ENCODE peak calls at places on chromosomes 12 and 14, in nine cellular contexts. O, Q, L, I, N, H, M, T and V are unnamed samples. For H3K9me3, the result is how much of the 10 kb centered on the place peaks cover.

GRCh38 chr12:78171082-78171481 is 340.4 kb downstream of the NAV3 start:
- DNase-seq in O (no peak), Q (no peak), L (no peak), I (no peak), N (no peak), H (no peak), M (no peak), T (no peak), V (no peak)

GRCh38 chr14:32709072-32709471 is 229.6 kb upstream of the NPAS3 start:
- DNase-seq in O (no peak), Q (no peak), L (no peak), I (no peak), N (no peak), H (no peak), M (no peak), T (no peak), V (no peak)

GRCh38 chr12:47744005-47744651 is 14.6 kb downstream of the RAPGEF3 start:
- DNase-seq in O (peak), Q (no peak), L (peak), I (no peak), N (no peak), H (no peak), M (peak), T (peak), V (peak)

GRCh38 chr14:77284066-77284855 is 13.3 kb upstream of the NGB start:
- DNase-seq in O (no peak), Q (no peak), L (no peak), I (no peak), N (no peak), H (no peak), M (no peak), T (no peak), V (no peak)

GRCh38 chr14:101196795-101197590 is 293.5 kb upstream of the RTL1 start:
- DNase-seq in O (no peak), Q (no peak), L (peak), I (peak), N (no peak), H (no peak), M (no peak), T (no peak), V (no peak)

GRCh38 chr12:51171884-51172514 is 936 bp downstream of the TFCP2 start:
- DNase-seq in O (peak), Q (no peak), L (peak), I (no peak), N (no peak), H (peak), M (no peak), T (no peak), V (no peak)

GRCh38 chr12:117499759-117500485 is 138.5 kb upstream of the NOS1 start:
- DNase-seq in O (no peak), Q (no peak), L (no peak), I (no peak), N (no peak), H (no peak), M (no peak), T (no peak), V (no peak)

GRCh38 chr12:44603701-44604100 is 272.4 kb downstream of the NELL2 start:
- DNase-seq in O (no peak), Q (peak), L (peak), I (no peak), N (no peak), H (no peak), M (no peak), T (no peak), V (no peak)

GRCh38 chr12:77079631-77080030 is 14.3 kb upstream of the E2F7 start:
- DNase-seq in O (no peak), Q (no peak), L (no peak), I (no peak), N (no peak), H (no peak), M (no peak), T (no peak), V (no peak)

GRCh38 chr12:95789126-95790024 is 1.2 kb downstream of the NTN4 start:
- DNase-seq in O (peak), Q (peak), L (peak), I (peak), N (peak), H (no peak), M (no peak), T (no peak), V (no peak)

GRCh38 chr12:116698131-116698495 is 39.8 kb downstream of the SPRING1 start:
- DNase-seq in O (no peak), Q (no peak), L (no peak), I (no peak), N (no peak), H (no peak), M (no peak), T (no peak), V (no peak)

GRCh38 chr14:104659764-104660523 is 29.5 kb upstream of the INF2 start:
- DNase-seq in O (no peak), Q (no peak), L (no peak), I (no peak), N (no peak), H (peak), M (no peak), T (no peak), V (no peak)

GRCh38 chr12:68853396-68854077 is 45.6 kb downstream of the MDM2 start:
- DNase-seq in O (no peak), Q (no peak), L (no peak), I (no peak), N (no peak), H (no peak), M (no peak), T (no peak), V (no peak)

GRCh38 chr12:121107681-121108080 is 25.0 kb upstream of the P2RX7 start:
- DNase-seq in O (no peak), Q (no peak), L (no peak), I (no peak), N (no peak), H (no peak), M (no peak), T (no peak), V (no peak)

GRCh38 chr14:91406982-91407381 is 10.6 kb downstream of the CCDC88C start:
- DNase-seq in O (peak), Q (no peak), L (no peak), I (no peak), N (no peak), H (no peak), M (no peak), T (no peak), V (no peak)

GRCh38 chr12:13390921-13391320 is 194.4 kb downstream of the EMP1 start:
- DNase-seq in O (no peak), Q (no peak), L (no peak), I (peak), N (no peak), H (no peak), M (no peak), T (no peak), V (no peak)

GRCh38 chr14:76753799-76754198 is 7.5 kb upstream of the VASH1 start:
- DNase-seq in O (no peak), Q (no peak), L (peak), I (no peak), N (no peak), H (no peak), M (no peak), T (no peak), V (no peak)

GRCh38 chr12:107593713-107594381 is 91.8 kb upstream of the PWP1 start:
- DNase-seq in O (no peak), Q (no peak), L (no peak), I (peak), N (no peak), H (no peak), M (no peak), T (no peak), V (no peak)

GRCh38 chr12:86234309-86234708 is 21.9 kb downstream of the MGAT4C start:
- DNase-seq in O (no peak), Q (no peak), L (no peak), I (no peak), N (no peak), H (no peak), M (no peak), T (no peak), V (no peak)

GRCh38 chr12:4030938-4031702 is 157.9 kb upstream of the PARP11 start:
- DNase-seq in O (peak), Q (peak), L (peak), I (no peak), N (peak), H (peak), M (peak), T (peak), V (no peak)

GRCh38 chr14:58243790-58244555 is 670 bp upstream of the PSMA3 start:
- DNase-seq in O (no peak), Q (no peak), L (peak), I (peak), N (no peak), H (peak), M (peak), T (no peak), V (no peak)

GRCh38 chr14:74492413-74493342 is at the start of gene NPC2:
- DNase-seq in O (no peak), Q (no peak), L (no peak), I (no peak), N (no peak), H (no peak), M (peak), T (no peak), V (no peak)

GRCh38 chr12:2562400-2562799 is 232.4 kb upstream of the FKBP4 start:
- DNase-seq in O (no peak), Q (no peak), L (no peak), I (no peak), N (no peak), H (no peak), M (no peak), T (no peak), V (no peak)

GRCh38 chr12:76614364-76614763 is 54.8 kb upstream of the OSBPL8 start:
- DNase-seq in O (no peak), Q (no peak), L (no peak), I (no peak), N (no peak), H (peak), M (no peak), T (no peak), V (no peak)

GRCh38 chr14:55127491-55127951 is 1.5 kb upstream of the LGALS3 start:
- DNase-seq in O (peak), Q (no peak), L (no peak), I (no peak), N (no peak), H (no peak), M (no peak), T (no peak), V (no peak)

GRCh38 chr12:118060301-118061010 is 523 bp downstream of the WSB2 start:
- DNase-seq in O (peak), Q (no peak), L (peak), I (peak), N (peak), H (no peak), M (peak), T (no peak), V (peak)

DNA sequence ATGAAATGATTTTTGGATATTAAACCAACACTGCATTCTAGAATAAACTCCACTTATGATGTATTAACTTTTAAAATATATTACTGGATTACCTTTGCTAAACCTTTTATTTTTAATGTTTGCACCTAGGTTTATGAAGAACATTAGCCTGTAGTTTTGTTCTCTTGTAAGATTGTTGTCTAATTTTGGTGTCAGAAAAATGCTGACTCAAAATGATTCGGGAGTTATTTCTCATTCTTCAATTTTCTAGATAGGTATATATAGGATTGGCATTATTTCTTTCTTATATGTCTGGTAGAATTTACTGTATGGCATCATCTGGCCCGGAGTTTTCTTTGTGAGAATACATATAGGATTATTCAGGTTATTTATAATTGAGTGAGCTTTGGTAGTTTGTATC is 54.6 kb downstream of the MAP4K5 start:
- DNase-seq in O (no peak), Q (no peak), L (no peak), I (no peak), N (no peak), H (no peak), M (no peak), T (no peak), V (no peak)
- H3K9me3 ChIP-seq in O (under half), Q (half or more), L (under half), I (under half), N (under half), H (under half), M (under half), T (under half), V (under half)

DNA sequence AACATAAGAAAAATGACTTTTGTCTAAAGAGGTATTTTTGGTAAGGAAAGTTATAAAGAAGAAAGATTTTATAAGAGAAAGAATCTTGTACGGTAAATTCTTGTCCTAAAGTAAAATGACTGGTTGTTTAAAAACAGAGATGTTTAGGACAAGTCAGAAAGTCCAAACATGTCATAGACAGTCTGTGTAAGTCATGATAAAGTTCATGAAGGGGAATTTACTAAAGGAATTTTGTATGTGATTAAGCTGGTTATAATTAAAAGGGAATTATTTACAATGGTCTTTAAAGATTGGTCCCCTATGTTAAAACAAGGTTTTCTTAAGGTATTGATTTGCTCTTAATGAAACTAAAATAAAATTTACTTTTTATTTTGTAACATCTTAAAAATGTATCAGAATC is 269.4 kb upstream of the CCDC196 start:
- DNase-seq in O (no peak), Q (no peak), L (peak), I (no peak), N (no peak), H (no peak), M (no peak), T (no peak), V (no peak)
- H3K9me3 ChIP-seq in O (under half), Q (under half), L (under half), I (under half), N (under half), H (under half), M (under half), T (under half), V (under half)

DNA sequence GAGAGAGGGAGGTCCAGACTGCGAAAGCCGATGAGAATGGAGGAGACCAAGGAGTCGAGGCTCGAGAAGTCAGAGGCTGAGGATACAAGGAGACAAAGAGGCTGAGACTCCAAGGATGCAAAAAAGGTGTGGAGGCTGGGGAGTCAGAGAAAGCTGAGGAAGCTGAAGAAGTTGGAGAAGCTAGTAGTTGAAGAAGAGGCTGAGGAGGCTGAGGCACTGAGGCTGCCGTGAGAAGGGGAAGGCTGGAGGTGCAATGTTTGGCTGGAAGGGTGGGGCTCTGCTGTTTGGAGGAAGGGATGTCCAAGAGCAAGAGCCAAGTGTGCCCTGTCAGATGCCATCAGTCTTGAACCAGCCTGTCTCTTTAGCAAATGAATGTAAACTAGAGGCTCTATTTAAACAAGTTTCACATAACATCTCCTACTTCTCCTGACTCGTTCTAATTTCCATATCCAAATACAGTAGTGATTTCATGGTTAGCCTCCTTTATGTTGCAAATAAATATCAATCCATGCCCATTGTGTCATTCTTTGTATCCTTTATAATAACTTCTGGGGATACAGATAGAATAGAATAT is 10.8 kb upstream of the SPTSSA start:
- DNase-seq in O (no peak), Q (no peak), L (no peak), I (no peak), N (no peak), H (no peak), M (no peak), T (no peak), V (no peak)
- H3K9me3 ChIP-seq in O (under half), Q (under half), L (under half), I (under half), N (under half), H (under half), M (under half), T (under half), V (under half)

GRCh38 chr14:105817971-105818711 is 291.8 kb downstream of the TMEM121 start:
- DNase-seq in O (peak), Q (no peak), L (no peak), I (no peak), N (no peak), H (no peak), M (no peak), T (no peak), V (no peak)
- H3K9me3 ChIP-seq in O (under half), Q (under half), L (under half), I (under half), N (under half), H (under half), M (under half), T (under half), V (under half)